ENCODE peak calls at places on chromosomes 7 and 10, in seven cellular contexts. C is H1, Y is HepG2, F is K562, V is GM12878, W is SK-N-SH, Z is HCT116. I is an unnamed sample.

GRCh38 chr10:76150139-76150885 is 718.9 kb downstream of the LRMDA start:
- DNase-seq in C (no peak), Y (peak), F (no peak), V (no peak), W (no peak), Z (no peak), I (no peak)

GRCh38 chr7:155750255-155751125 is 61.8 kb downstream of the SHH start:
- DNase-seq in C (no peak), Y (no peak), F (no peak), V (no peak), W (no peak), Z (no peak), I (no peak)

GRCh38 chr7:476736-477360 is 42.8 kb downstream of the PDGFA start:
- DNase-seq in C (peak), Y (no peak), F (no peak), V (no peak), W (no peak), Z (no peak), I (no peak)

GRCh38 chr10:110432084-110432483 is 65.6 kb upstream of the DUSP5 start:
- DNase-seq in C (no peak), Y (no peak), F (no peak), V (no peak), W (no peak), Z (no peak), I (no peak)

GRCh38 chr7:92813390-92814024 is 22.9 kb downstream of the CDK6 start:
- DNase-seq in C (no peak), Y (no peak), F (no peak), V (peak), W (no peak), Z (no peak), I (no peak)

GRCh38 chr10:121080324-121080807 is 229.2 kb downstream of the WDR11 start:
- DNase-seq in C (no peak), Y (no peak), F (no peak), V (no peak), W (peak), Z (no peak), I (no peak)

GRCh38 chr10:44935201-44935960 is 24.2 kb upstream of the RASSF4 start:
- DNase-seq in C (peak), Y (peak), F (no peak), V (no peak), W (no peak), Z (no peak), I (no peak)

GRCh38 chr7:153942036-153942435 is 110.2 kb upstream of the DPP6 start:
- DNase-seq in C (no peak), Y (no peak), F (no peak), V (no peak), W (no peak), Z (no peak), I (no peak)

GRCh38 chr10:43220971-43221418 is 45.9 kb downstream of the RASGEF1A start:
- DNase-seq in C (no peak), Y (no peak), F (no peak), V (peak), W (no peak), Z (no peak), I (no peak)

GRCh38 chr10:102312683-102313082 is 67.4 kb downstream of the GBF1 start:
- DNase-seq in C (no peak), Y (no peak), F (no peak), V (no peak), W (no peak), Z (no peak), I (no peak)

GRCh38 chr10:93379366-93380042 is 102.6 kb downstream of the MYOF start:
- DNase-seq in C (no peak), Y (no peak), F (no peak), V (no peak), W (no peak), Z (no peak), I (no peak)

GRCh38 chr10:44703241-44704155 is 207.6 kb upstream of the TMEM72 start:
- DNase-seq in C (no peak), Y (no peak), F (no peak), V (no peak), W (no peak), Z (no peak), I (no peak)

GRCh38 chr7:17021205-17021604 is 139.4 kb upstream of the AGR3 start:
- DNase-seq in C (no peak), Y (peak), F (no peak), V (no peak), W (no peak), Z (no peak), I (peak)

GRCh38 chr7:132412435-132412834 is 163.8 kb downstream of the PLXNA4 start:
- DNase-seq in C (no peak), Y (no peak), F (no peak), V (no peak), W (no peak), Z (no peak), I (no peak)

GRCh38 chr10:71090330-71090729 is 122.0 kb upstream of the UNC5B start:
- DNase-seq in C (no peak), Y (no peak), F (no peak), V (no peak), W (no peak), Z (no peak), I (no peak)

GRCh38 chr10:44978570-44979280 is at the start of gene DEPP1:
- DNase-seq in C (peak), Y (peak), F (peak), V (no peak), W (peak), Z (peak), I (peak)

GRCh38 chr10:52319926-52320325 is 5.8 kb downstream of the DKK1 start:
- DNase-seq in C (no peak), Y (no peak), F (no peak), V (no peak), W (no peak), Z (no peak), I (no peak)

GRCh38 chr10:84291389-84291788 is 37.0 kb upstream of the CCSER2 start:
- DNase-seq in C (no peak), Y (peak), F (no peak), V (no peak), W (no peak), Z (no peak), I (peak)

GRCh38 chr7:138982204-138982623 is 1.0 kb upstream of the KIAA1549 start:
- DNase-seq in C (peak), Y (no peak), F (no peak), V (no peak), W (no peak), Z (no peak), I (no peak)

GRCh38 chr7:94875221-94875620 is 32.2 kb upstream of the PPP1R9A start:
- DNase-seq in C (no peak), Y (no peak), F (no peak), V (no peak), W (no peak), Z (no peak), I (no peak)

GRCh38 chr10:24866615-24867583 is 85.5 kb downstream of the PRTFDC1 start:
- DNase-seq in C (no peak), Y (peak), F (peak), V (no peak), W (no peak), Z (no peak), I (peak)

GRCh38 chr7:79332091-79332490 is 121.4 kb downstream of the MAGI2 start:
- DNase-seq in C (no peak), Y (no peak), F (no peak), V (no peak), W (no peak), Z (no peak), I (no peak)

GRCh38 chr10:85993840-85994507 is 372.6 kb downstream of the GRID1 start:
- DNase-seq in C (no peak), Y (no peak), F (no peak), V (no peak), W (peak), Z (no peak), I (no peak)

GRCh38 chr10:24723386-24723787 is 300 bp downstream of the ARHGAP21 start:
- DNase-seq in C (no peak), Y (no peak), F (no peak), V (no peak), W (peak), Z (no peak), I (peak)

GRCh38 chr7:61111-61510 is 131.3 kb upstream of the FAM20C start:
- DNase-seq in C (no peak), Y (no peak), F (no peak), V (no peak), W (no peak), Z (no peak), I (no peak)

GRCh38 chr10:8331896-8332729 is 277.6 kb downstream of the GATA3 start:
- DNase-seq in C (peak), Y (no peak), F (no peak), V (no peak), W (peak), Z (no peak), I (peak)

GRCh38 chr7:27364344-27364758 is 121.7 kb downstream of the EVX1 start:
- DNase-seq in C (no peak), Y (no peak), F (no peak), V (no peak), W (no peak), Z (no peak), I (no peak)

GRCh38 chr7:102927303-102927933 is 14.6 kb downstream of the LRRC17 start:
- DNase-seq in C (no peak), Y (no peak), F (no peak), V (no peak), W (no peak), Z (no peak), I (no peak)

DNA sequence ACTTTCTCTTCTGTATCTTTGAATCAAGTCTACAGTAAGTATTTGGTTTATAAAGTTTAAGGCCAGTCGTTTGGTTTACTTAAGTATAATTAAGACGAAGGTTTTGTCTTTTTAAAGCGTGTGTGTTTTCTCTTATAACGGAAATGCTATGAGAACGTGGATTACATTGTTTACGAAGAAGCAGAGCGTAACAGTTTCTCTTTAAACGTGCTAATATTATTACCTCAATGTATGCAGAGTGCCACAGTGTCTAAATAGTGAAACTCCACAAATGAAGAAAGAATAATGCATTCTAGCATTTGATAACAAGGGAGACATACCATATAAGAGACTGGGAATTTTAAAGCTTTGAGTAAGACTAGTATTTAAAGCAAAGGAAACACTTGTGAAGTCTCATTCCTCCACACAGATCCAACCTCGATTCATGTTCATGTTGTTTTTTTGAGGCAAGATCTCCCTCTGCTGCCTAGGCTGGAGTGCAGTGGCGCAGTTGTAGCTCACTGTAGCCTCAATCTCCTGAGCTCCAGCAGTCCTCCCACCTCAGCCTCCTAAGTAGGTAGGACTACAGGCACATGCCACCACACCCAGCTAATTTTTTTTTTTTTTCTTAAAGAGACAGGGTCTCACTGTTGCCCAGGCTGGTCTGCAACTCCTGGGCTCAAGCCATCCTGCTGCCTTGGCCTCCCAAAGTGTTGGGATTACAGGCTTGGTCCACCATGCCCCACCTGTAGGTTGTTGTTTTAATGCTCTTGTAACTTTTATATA is 75.1 kb downstream of the ANKRD61 start:
- DNase-seq in C (no peak), Y (peak), F (no peak), V (no peak), W (no peak), Z (peak), I (peak)
- TF ChIP-seq JUND in C (no peak), Y (no peak), F (no peak), V (no peak), W (no peak), Z (no peak), I (no peak)

GRCh38 chr7:99842926-99843325 is 15.1 kb downstream of the CYP3A43 start:
- DNase-seq in C (no peak), Y (no peak), F (no peak), V (no peak), W (no peak), Z (no peak), I (no peak)

GRCh38 chr7:99844354-99844753 is 16.5 kb downstream of the CYP3A43 start:
- DNase-seq in C (no peak), Y (no peak), F (no peak), V (no peak), W (no peak), Z (no peak), I (no peak)

GRCh38 chr7:99840136-99840869 is 12.5 kb downstream of the CYP3A43 start:
- DNase-seq in C (no peak), Y (no peak), F (no peak), V (no peak), W (no peak), Z (no peak), I (no peak)

GRCh38 chr7:99839560-99840011 is 11.8 kb downstream of the CYP3A43 start:
- DNase-seq in C (peak), Y (no peak), F (no peak), V (no peak), W (no peak), Z (no peak), I (peak)

GRCh38 chr7:99843808-99844207 is 16.0 kb downstream of the CYP3A43 start:
- DNase-seq in C (no peak), Y (peak), F (no peak), V (no peak), W (no peak), Z (no peak), I (no peak)
- TF ChIP-seq JUND in C (no peak), Y (no peak), F (no peak), V (no peak), W (no peak), Z (no peak), I (no peak)

GRCh38 chr10:116741391-116742351 is 695 bp downstream of the HSPA12A start:
- DNase-seq in C (peak), Y (no peak), F (peak), V (no peak), W (peak), Z (no peak), I (peak)
- TF ChIP-seq JUND in C (no peak), Y (no peak), F (no peak), V (no peak), W (no peak), Z (no peak), I (no peak)

DNA sequence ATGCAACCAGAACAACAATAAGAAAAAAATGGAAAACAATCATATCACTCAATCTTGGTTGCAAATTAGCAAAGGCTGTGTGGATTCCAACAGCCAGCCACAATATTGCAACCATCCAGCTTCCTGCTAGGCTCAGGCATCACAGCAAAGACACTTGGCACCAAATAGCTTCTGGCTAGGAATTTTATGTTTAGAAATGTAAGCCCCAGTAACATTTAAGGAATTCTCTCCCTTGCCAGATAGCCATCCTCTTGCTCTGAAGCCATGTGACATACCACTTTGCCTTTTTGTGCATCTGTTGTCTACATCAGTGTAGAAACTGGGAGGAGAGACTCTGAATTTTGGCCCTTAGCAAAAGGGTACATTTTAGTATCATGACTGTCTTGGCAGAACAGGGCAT is 22.2 kb downstream of the MKX start:
- DNase-seq in C (no peak), Y (no peak), F (no peak), V (no peak), W (no peak), Z (no peak), I (peak)
- TF ChIP-seq JUND in C (no peak), Y (no peak), F (no peak), V (no peak), W (no peak), Z (no peak), I (no peak)

GRCh38 chr10:29616542-29616941 is 18.2 kb downstream of the SVIL start:
- DNase-seq in C (no peak), Y (no peak), F (no peak), V (no peak), W (no peak), Z (no peak), I (no peak)

GRCh38 chr10:29617880-29618340 is 16.9 kb downstream of the SVIL start:
- DNase-seq in C (no peak), Y (no peak), F (no peak), V (no peak), W (peak), Z (no peak), I (no peak)

GRCh38 chr10:29619273-29619672 is 15.5 kb downstream of the SVIL start:
- DNase-seq in C (no peak), Y (peak), F (no peak), V (no peak), W (no peak), Z (no peak), I (peak)

GRCh38 chr10:29620112-29620690 is 14.6 kb downstream of the SVIL start:
- DNase-seq in C (no peak), Y (no peak), F (no peak), V (no peak), W (no peak), Z (no peak), I (no peak)

DNA sequence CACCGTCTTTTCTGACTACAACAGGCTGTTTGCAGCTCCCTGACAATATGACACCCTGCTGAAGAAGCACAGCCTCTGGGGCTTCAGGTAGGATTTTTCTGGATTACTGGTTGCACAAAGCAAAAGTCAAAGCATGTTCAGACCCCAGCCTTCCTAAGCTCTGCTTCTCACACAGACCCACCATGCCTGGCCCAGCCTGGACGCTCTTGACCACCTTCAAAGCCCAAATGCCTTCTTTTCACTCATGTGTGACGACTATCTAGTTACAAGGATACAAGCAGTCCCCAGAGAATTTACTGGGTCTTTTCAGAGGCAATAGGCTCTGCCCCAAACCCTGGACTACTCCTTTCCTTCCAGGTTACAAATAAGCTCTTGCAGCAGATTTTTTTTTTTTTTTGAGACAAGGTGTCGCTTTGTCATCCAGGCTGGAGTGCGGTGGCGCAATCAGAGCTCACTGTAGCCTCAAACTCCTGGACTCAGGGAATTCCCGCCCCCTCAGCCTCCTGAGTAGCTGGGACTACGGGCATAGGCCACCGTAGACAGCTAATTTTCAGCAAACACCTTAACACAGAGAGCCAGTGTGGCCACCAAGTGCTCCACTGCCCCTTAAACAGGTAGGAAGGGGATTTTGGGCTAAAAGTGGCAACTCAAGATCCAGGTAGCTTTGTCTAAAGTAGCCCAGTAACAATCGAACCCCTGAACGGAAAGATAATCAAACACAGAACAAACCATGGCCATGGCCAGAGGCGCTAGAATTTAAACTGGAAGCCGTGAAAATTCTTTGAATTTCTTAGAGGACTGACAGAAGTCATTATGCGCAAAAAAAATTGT is 16.2 kb downstream of the SVIL start:
- DNase-seq in C (no peak), Y (peak), F (no peak), V (no peak), W (no peak), Z (no peak), I (no peak)
- TF ChIP-seq JUND in C (no peak), Y (no peak), F (no peak), V (no peak), W (no peak), Z (no peak), I (no peak)

GRCh38 chr7:33906697-33907096 is 1.4 kb downstream of the BMPER start:
- DNase-seq in C (no peak), Y (no peak), F (no peak), V (no peak), W (no peak), Z (no peak), I (no peak)
- TF ChIP-seq JUND in C (no peak), Y (no peak), F (no peak), V (no peak), W (no peak), Z (no peak), I (no peak)

DNA sequence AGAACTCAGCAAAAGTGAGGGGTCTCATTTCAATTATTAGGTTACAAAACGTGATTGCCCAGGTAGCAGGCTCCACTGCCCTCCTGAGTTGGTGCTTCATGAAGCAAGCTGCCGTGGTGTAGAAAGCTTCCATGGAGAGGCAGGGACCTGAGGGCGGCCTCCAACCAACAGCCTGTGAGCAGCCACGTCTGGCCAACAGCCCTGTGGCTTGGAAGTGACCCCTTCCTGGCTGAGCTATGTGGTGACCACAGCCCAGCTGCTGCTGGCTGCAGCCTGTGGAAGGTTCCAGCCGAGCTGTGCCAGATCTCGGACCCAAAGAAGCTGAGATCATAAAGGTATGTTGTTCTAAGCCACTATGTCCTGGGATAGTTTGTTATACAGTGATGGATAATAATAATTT is 122.5 kb upstream of the KLF6 start:
- DNase-seq in C (no peak), Y (no peak), F (no peak), V (no peak), W (no peak), Z (no peak), I (no peak)
- TF ChIP-seq JUND in C (no peak), Y (no peak), F (no peak), V (no peak), W (no peak), Z (no peak), I (no peak)

GRCh38 chr7:33639552-33640197 is 265.7 kb upstream of the BMPER start:
- DNase-seq in C (no peak), Y (no peak), F (no peak), V (no peak), W (no peak), Z (no peak), I (no peak)
- TF ChIP-seq JUND in C (no peak), Y (no peak), F (no peak), V (no peak), W (no peak), Z (no peak), I (no peak)

GRCh38 chr7:133491846-133492652 is 239.2 kb downstream of the EXOC4 start:
- DNase-seq in C (no peak), Y (no peak), F (no peak), V (no peak), W (no peak), Z (no peak), I (no peak)
- TF ChIP-seq JUND in C (no peak), Y (no peak), F (peak), V (no peak), W (peak), Z (no peak), I (no peak)

I was measured in T47D.